ENCODE peak calls at places on chromosomes 3 and 15, in six cellular contexts. D, N, P, J, S and C are unnamed samples.

GRCh38 chr15:98123834-98124233 is 163.3 kb downstream of the ARRDC4 start:
- ATAC-seq in D (no peak), N (no peak), P (no peak), J (no peak), S (no peak), C (no peak)

GRCh38 chr3:38147434-38147833 is 9.0 kb downstream of the MYD88 start:
- ATAC-seq in D (no peak), N (no peak), P (no peak), J (no peak), S (no peak), C (no peak)

GRCh38 chr3:45939341-45939771 is 3.9 kb upstream of the CXCR6 start:
- ATAC-seq in D (peak), N (no peak), P (no peak), J (peak), S (peak), C (peak)

GRCh38 chr15:48888209-48888608 is 10.3 kb downstream of the EID1 start:
- ATAC-seq in D (no peak), N (no peak), P (no peak), J (no peak), S (no peak), C (no peak)

GRCh38 chr15:93252780-93253179 is 163.8 kb upstream of the RGMA start:
- ATAC-seq in D (no peak), N (no peak), P (no peak), J (no peak), S (no peak), C (no peak)

GRCh38 chr3:52723935-52724334 is 18.0 kb downstream of the SPCS1 start:
- ATAC-seq in D (no peak), N (no peak), P (no peak), J (no peak), S (no peak), C (no peak)

GRCh38 chr15:89368566-89369223 is 34.1 kb upstream of the POLG start:
- ATAC-seq in D (no peak), N (no peak), P (no peak), J (no peak), S (no peak), C (no peak)

GRCh38 chr3:185517387-185517786 is 18.6 kb upstream of the TMEM41A start:
- ATAC-seq in D (no peak), N (no peak), P (no peak), J (no peak), S (no peak), C (no peak)

GRCh38 chr3:183259087-183259486 is 6.0 kb downstream of the B3GNT5 start:
- ATAC-seq in D (no peak), N (no peak), P (no peak), J (no peak), S (no peak), C (no peak)

GRCh38 chr3:14118400-14119165 is 6.1 kb downstream of the CHCHD4 start:
- ATAC-seq in D (no peak), N (no peak), P (peak), J (no peak), S (peak), C (no peak)

GRCh38 chr15:66729339-66729951 is 27.4 kb downstream of the SMAD6 start:
- ATAC-seq in D (no peak), N (no peak), P (no peak), J (no peak), S (peak), C (peak)

GRCh38 chr3:29004885-29005599 is 275.8 kb upstream of the RBMS3 start:
- ATAC-seq in D (no peak), N (no peak), P (no peak), J (no peak), S (no peak), C (no peak)

GRCh38 chr3:169591159-169591951 is 72.2 kb downstream of the MECOM start:
- ATAC-seq in D (no peak), N (no peak), P (no peak), J (no peak), S (peak), C (no peak)

GRCh38 chr15:46280753-46281521 is 646.1 kb downstream of the SQOR start:
- ATAC-seq in D (no peak), N (no peak), P (no peak), J (no peak), S (no peak), C (no peak)